ENCODE peak calls at places on chromosomes 5 and 9, in four cellular contexts. One of them, this sample, is unnamed.
A peak's percentile ranks its signal among the peaks of the same experiment; 100 is the strongest.

GRCh38 chr9:33972698-33973097 is 76.0 kb downstream of the UBAP2 start:
- DNase-seq in astrocyte: no peak
- DNase-seq in brain microvascular endothelial cell: no peak
- DNase-seq in upper lobe of right lung: no peak
- DNase-seq in this sample: no peak

GRCh38 chr5:181239062-181239663 is 4.5 kb downstream of the RACK1 start:
- DNase-seq in astrocyte: no peak
- DNase-seq in brain microvascular endothelial cell: no peak
- DNase-seq in upper lobe of right lung: no peak
- DNase-seq in this sample: no peak

GRCh38 chr5:122602700-122603099 is 172.2 kb upstream of the SNX2 start:
- DNase-seq in astrocyte: no peak
- DNase-seq in brain microvascular endothelial cell: no peak
- DNase-seq in upper lobe of right lung: no peak
- DNase-seq in this sample: no peak

GRCh38 chr5:43891112-43891511 is 288.1 kb downstream of the NNT start:
- DNase-seq in astrocyte: no peak
- DNase-seq in brain microvascular endothelial cell: no peak
- DNase-seq in upper lobe of right lung: no peak
- DNase-seq in this sample: no peak

GRCh38 chr9:120923620-120924328 is 2.8 kb downstream of the TRAF1 start:
- DNase-seq in astrocyte: no peak
- DNase-seq in brain microvascular endothelial cell: no peak
- DNase-seq in upper lobe of right lung: no peak
- DNase-seq in this sample: no peak

GRCh38 chr5:142245776-142246175 is 79.0 kb downstream of the SPRY4 start:
- DNase-seq in astrocyte: peak; percentile 32
- DNase-seq in brain microvascular endothelial cell: no peak
- DNase-seq in upper lobe of right lung: no peak
- DNase-seq in this sample: no peak

GRCh38 chr9:101387871-101388506 is 3.2 kb upstream of the BAAT start:
- DNase-seq in astrocyte: peak; percentile 25
- DNase-seq in brain microvascular endothelial cell: peak; percentile 49
- DNase-seq in upper lobe of right lung: no peak
- DNase-seq in this sample: peak; percentile 36

GRCh38 chr9:136361757-136362449 is 1.6 kb downstream of the DNLZ start:
- DNase-seq in astrocyte: no peak
- DNase-seq in brain microvascular endothelial cell: no peak
- DNase-seq in upper lobe of right lung: no peak
- DNase-seq in this sample: no peak

GRCh38 chr5:168047043-168047668 is 244.3 kb upstream of the WWC1 start:
- DNase-seq in astrocyte: peak; percentile 38
- DNase-seq in brain microvascular endothelial cell: peak; percentile 11
- DNase-seq in upper lobe of right lung: no peak
- DNase-seq in this sample: peak; percentile 81

GRCh38 chr9:136646827-136647711 is 15.6 kb upstream of the EGFL7 start:
- DNase-seq in astrocyte: no peak
- DNase-seq in brain microvascular endothelial cell: no peak
- DNase-seq in upper lobe of right lung: no peak
- DNase-seq in this sample: no peak

GRCh38 chr5:113047234-113047633 is 70.6 kb downstream of the DCP2 start:
- DNase-seq in astrocyte: peak; percentile 79
- DNase-seq in brain microvascular endothelial cell: no peak
- DNase-seq in upper lobe of right lung: no peak
- DNase-seq in this sample: no peak

GRCh38 chr5:17918373-17919104 is 284.3 kb downstream of the TAF11L14 start:
- DNase-seq in astrocyte: peak; percentile 6
- DNase-seq in brain microvascular endothelial cell: peak; percentile 73
- DNase-seq in upper lobe of right lung: no peak
- DNase-seq in this sample: no peak

GRCh38 chr9:96256800-96257199 is 45.2 kb downstream of the HSD17B3 start:
- DNase-seq in astrocyte: peak; percentile 48
- DNase-seq in brain microvascular endothelial cell: peak; percentile 30
- DNase-seq in upper lobe of right lung: no peak
- DNase-seq in this sample: peak; percentile 33

GRCh38 chr5:72653586-72653985 is 146.4 kb upstream of the ZNF366 start:
- DNase-seq in astrocyte: no peak
- DNase-seq in brain microvascular endothelial cell: no peak
- DNase-seq in upper lobe of right lung: no peak
- DNase-seq in this sample: no peak

GRCh38 chr5:10310073-10310779 is 2.5 kb upstream of the CMBL start:
- DNase-seq in astrocyte: peak; percentile 48
- DNase-seq in brain microvascular endothelial cell: peak; percentile 24
- DNase-seq in upper lobe of right lung: no peak
- DNase-seq in this sample: no peak

GRCh38 chr5:157779221-157779620 is 35.7 kb downstream of the LSM11 start:
- DNase-seq in astrocyte: no peak
- DNase-seq in brain microvascular endothelial cell: no peak
- DNase-seq in upper lobe of right lung: no peak
- DNase-seq in this sample: no peak

GRCh38 chr9:84216151-84216550 is 124.4 kb downstream of the SLC28A3 start:
- DNase-seq in astrocyte: no peak
- DNase-seq in brain microvascular endothelial cell: no peak
- DNase-seq in upper lobe of right lung: no peak
- DNase-seq in this sample: no peak

GRCh38 chr9:97398999-97399758 is 12.7 kb upstream of the TDRD7 start:
- DNase-seq in astrocyte: peak; percentile 43
- DNase-seq in brain microvascular endothelial cell: peak; percentile 47
- DNase-seq in upper lobe of right lung: peak; percentile 87
- DNase-seq in this sample: peak; percentile 81

GRCh38 chr5:115661156-115661555 is 35.3 kb upstream of the TMED7 start:
- DNase-seq in astrocyte: peak; percentile 46
- DNase-seq in brain microvascular endothelial cell: peak; percentile 13
- DNase-seq in upper lobe of right lung: no peak
- DNase-seq in this sample: no peak

GRCh38 chr5:115671939-115672338 is 46.1 kb upstream of the TMED7 start:
- DNase-seq in astrocyte: peak; percentile 58
- DNase-seq in brain microvascular endothelial cell: peak; percentile 45
- DNase-seq in upper lobe of right lung: no peak
- DNase-seq in this sample: no peak

DNA sequence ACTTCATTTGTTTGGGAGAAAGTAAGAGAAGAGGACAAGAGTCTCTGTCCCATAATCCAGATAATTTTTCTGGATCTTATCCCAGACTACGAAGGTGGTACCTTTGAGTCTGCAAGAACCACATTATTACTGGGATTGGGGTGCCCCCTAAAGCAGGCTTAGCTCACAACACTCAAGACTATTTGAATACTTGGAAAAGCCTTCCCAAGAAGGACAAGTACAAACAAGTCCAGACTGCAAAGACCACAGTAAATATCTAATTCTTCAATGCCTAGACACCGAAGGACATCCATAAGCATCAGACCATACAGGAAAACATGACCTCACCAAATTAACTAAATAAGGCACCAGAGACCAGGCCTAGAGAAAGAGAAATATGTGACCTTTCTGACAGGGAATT is 40.2 kb upstream of the TMED7 start:
- DNase-seq in astrocyte: no peak
- DNase-seq in brain microvascular endothelial cell: peak; percentile 14
- DNase-seq in upper lobe of right lung: no peak
- DNase-seq in this sample: peak; percentile 20
- TF ChIP-seq CTCF in astrocyte: no peak
- TF ChIP-seq CTCF in brain microvascular endothelial cell: peak; percentile 10
- TF ChIP-seq CTCF in upper lobe of right lung: no peak
- TF ChIP-seq CTCF in this sample: no peak

GRCh38 chr9:93676310-93677054 is 100.1 kb downstream of the PHF2 start:
- DNase-seq in astrocyte: no peak
- DNase-seq in brain microvascular endothelial cell: no peak
- DNase-seq in upper lobe of right lung: peak; percentile 62
- DNase-seq in this sample: peak; percentile 4

GRCh38 chr9:93677641-93678136 is 101.3 kb downstream of the PHF2 start:
- DNase-seq in astrocyte: no peak
- DNase-seq in brain microvascular endothelial cell: no peak
- DNase-seq in upper lobe of right lung: peak; percentile 48
- DNase-seq in this sample: peak; percentile 4

GRCh38 chr9:93678199-93679019 is 102.0 kb downstream of the PHF2 start:
- DNase-seq in astrocyte: no peak
- DNase-seq in brain microvascular endothelial cell: no peak
- DNase-seq in upper lobe of right lung: peak; percentile 48
- DNase-seq in this sample: peak; percentile 4

GRCh38 chr9:93675336-93676150 is 99.2 kb downstream of the PHF2 start:
- DNase-seq in astrocyte: no peak
- DNase-seq in brain microvascular endothelial cell: no peak
- DNase-seq in upper lobe of right lung: peak; percentile 55
- DNase-seq in this sample: peak; percentile 10

GRCh38 chr9:93677061-93677571 is 100.7 kb downstream of the PHF2 start:
- DNase-seq in astrocyte: no peak
- DNase-seq in brain microvascular endothelial cell: no peak
- DNase-seq in upper lobe of right lung: peak; percentile 48
- DNase-seq in this sample: peak; percentile 6
- H3K27ac ChIP-seq in astrocyte: no peak overlapping the region
- H3K27ac ChIP-seq in brain microvascular endothelial cell: no peak overlapping the region
- H3K27ac ChIP-seq in upper lobe of right lung: no peak overlapping the region
- H3K27ac ChIP-seq in this sample: no peak overlapping the region

GRCh38 chr9:90846770-90847419 is 45.3 kb downstream of the SYK start:
- DNase-seq in astrocyte: no peak
- DNase-seq in brain microvascular endothelial cell: no peak
- DNase-seq in upper lobe of right lung: peak; percentile 1
- DNase-seq in this sample: no peak
- H3K36me3 ChIP-seq in astrocyte: no peaks in the 10 kb centered on the region
- H3K36me3 ChIP-seq in brain microvascular endothelial cell: no peaks in the 10 kb centered on the region
- H3K36me3 ChIP-seq in upper lobe of right lung: peaks cover 27% of the 10 kb centered on the region
- H3K36me3 ChIP-seq in this sample: peaks cover 90% of the 10 kb centered on the region

GRCh38 chr5:87735918-87736317 is 323.2 kb upstream of the CCNH start:
- DNase-seq in astrocyte: no peak
- DNase-seq in brain microvascular endothelial cell: no peak
- DNase-seq in upper lobe of right lung: no peak
- DNase-seq in this sample: no peak
- TF ChIP-seq CTCF in astrocyte: no peak
- TF ChIP-seq CTCF in brain microvascular endothelial cell: no peak
- TF ChIP-seq CTCF in upper lobe of right lung: no peak
- TF ChIP-seq CTCF in this sample: no peak

GRCh38 chr5:56827923-56828322 is 12.6 kb downstream of the MAP3K1 start:
- DNase-seq in astrocyte: no peak
- DNase-seq in brain microvascular endothelial cell: no peak
- DNase-seq in upper lobe of right lung: no peak
- DNase-seq in this sample: no peak
- H3K27ac ChIP-seq in astrocyte: no peak overlapping the region
- H3K27ac ChIP-seq in brain microvascular endothelial cell: no peak overlapping the region
- H3K27ac ChIP-seq in upper lobe of right lung: no peak overlapping the region
- H3K27ac ChIP-seq in this sample: no peak overlapping the region

DNA sequence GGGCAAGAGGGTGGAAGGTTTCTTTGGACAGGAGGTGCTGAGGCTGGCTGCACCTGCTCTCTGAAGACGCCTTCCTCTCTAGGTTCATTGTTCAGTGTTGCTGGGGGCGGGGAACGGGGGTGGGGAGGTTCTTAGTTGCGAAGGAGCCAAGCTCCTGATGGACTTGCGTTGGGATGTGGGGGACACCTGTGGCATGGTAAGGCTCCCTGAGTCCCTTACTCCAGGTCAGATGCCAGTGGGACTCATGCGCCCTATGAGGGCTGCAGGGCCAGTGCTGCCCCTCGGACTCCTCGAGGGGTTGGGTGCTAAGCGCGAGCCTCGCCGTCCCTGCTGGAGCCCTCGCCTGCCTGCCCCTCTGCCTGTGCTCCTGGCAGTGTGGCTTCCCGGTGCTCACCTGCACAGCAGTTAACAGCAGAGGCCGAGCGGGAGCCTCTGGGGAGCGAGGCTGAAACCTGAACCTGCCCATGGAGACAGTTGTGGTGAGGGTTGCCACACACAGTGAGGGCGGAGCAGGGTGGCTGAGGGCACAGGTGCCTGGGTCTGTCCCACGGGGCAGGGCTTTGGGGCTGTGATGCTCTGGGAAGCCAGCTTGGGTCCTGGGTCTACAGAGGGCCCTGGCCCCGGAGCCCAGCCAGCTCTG is 5.5 kb downstream of the RNU6ATAC start:
- DNase-seq in astrocyte: no peak
- DNase-seq in brain microvascular endothelial cell: no peak
- DNase-seq in upper lobe of right lung: no peak
- DNase-seq in this sample: no peak
- H3K36me3 ChIP-seq in astrocyte: peaks cover 23% of the 10 kb centered on the region
- H3K36me3 ChIP-seq in brain microvascular endothelial cell: peaks cover 48% of the 10 kb centered on the region
- H3K36me3 ChIP-seq in upper lobe of right lung: peaks cover 47% of the 10 kb centered on the region
- H3K36me3 ChIP-seq in this sample: peaks cover 56% of the 10 kb centered on the region

GRCh38 chr9:37623267-37623666 is 27.5 kb upstream of the FRMPD1 start:
- DNase-seq in astrocyte: no peak
- DNase-seq in brain microvascular endothelial cell: no peak
- DNase-seq in upper lobe of right lung: no peak
- DNase-seq in this sample: no peak
- TF ChIP-seq CTCF in astrocyte: no peak
- TF ChIP-seq CTCF in brain microvascular endothelial cell: no peak
- TF ChIP-seq CTCF in upper lobe of right lung: no peak
- TF ChIP-seq CTCF in this sample: no peak

GRCh38 chr5:88882321-88883038 is 504 bp downstream of the MEF2C start:
- DNase-seq in astrocyte: no peak
- DNase-seq in brain microvascular endothelial cell: peak; percentile 22
- DNase-seq in upper lobe of right lung: no peak
- DNase-seq in this sample: no peak
- H3K27ac ChIP-seq in astrocyte: peak overlapping the region; percentile 76
- H3K27ac ChIP-seq in brain microvascular endothelial cell: peak overlapping the region; percentile 89
- H3K27ac ChIP-seq in upper lobe of right lung: peak overlapping the region; percentile 91
- H3K27ac ChIP-seq in this sample: no peak overlapping the region

This sample was measured in WERI-Rb-1.